ENCODE peak calls at places on chromosomes 13 and 19, in ten cellular contexts. One of them, this sample, is unnamed.

GRCh38 chr13:98890920-98891319 is 86.9 kb downstream of the DOCK9 start:
- DNase-seq in amniotic stem cell: no peak
- DNase-seq in CD8-positive, alpha-beta memory T cell: no peak
- DNase-seq in non-pigmented ciliary epithelial cell: no peak
- DNase-seq in NCI-H1092: no peak
- DNase-seq in GF-D8: no peak
- DNase-seq in left colon: no peak
- DNase-seq in lower leg skin: no peak
- DNase-seq in fibroblast of the aortic adventitia: no peak
- DNase-seq in heart left ventricle: no peak
- DNase-seq in this sample: no peak

GRCh38 chr13:98893361-98893760 is 84.5 kb downstream of the DOCK9 start:
- DNase-seq in heart left ventricle: no peak
- DNase-seq in left colon: no peak
- DNase-seq in fibroblast of the aortic adventitia: no peak
- DNase-seq in CD8-positive, alpha-beta memory T cell: no peak
- DNase-seq in non-pigmented ciliary epithelial cell: no peak
- DNase-seq in GF-D8: no peak
- DNase-seq in NCI-H1092: no peak
- DNase-seq in amniotic stem cell: no peak
- DNase-seq in lower leg skin: no peak
- DNase-seq in this sample: no peak

GRCh38 chr19:58356236-58356970 is 3.1 kb upstream of the A1BG start:
- DNase-seq in GF-D8: no peak
- DNase-seq in left colon: no peak
- DNase-seq in lower leg skin: no peak
- DNase-seq in non-pigmented ciliary epithelial cell: no peak
- DNase-seq in heart left ventricle: no peak
- DNase-seq in amniotic stem cell: no peak
- DNase-seq in fibroblast of the aortic adventitia: peak; percentile 10
- DNase-seq in CD8-positive, alpha-beta memory T cell: peak; percentile 64
- DNase-seq in NCI-H1092: no peak
- DNase-seq in this sample: no peak

GRCh38 chr13:95437561-95437960 is 115.0 kb upstream of the CLDN10 start:
- DNase-seq in GF-D8: no peak
- DNase-seq in NCI-H1092: no peak
- DNase-seq in CD8-positive, alpha-beta memory T cell: no peak
- DNase-seq in fibroblast of the aortic adventitia: no peak
- DNase-seq in amniotic stem cell: no peak
- DNase-seq in heart left ventricle: no peak
- DNase-seq in lower leg skin: no peak
- DNase-seq in left colon: no peak
- DNase-seq in non-pigmented ciliary epithelial cell: no peak
- DNase-seq in this sample: no peak

GRCh38 chr19:48325265-48325910 is at the start of gene EMP3:
- DNase-seq in fibroblast of the aortic adventitia: peak; percentile 95
- DNase-seq in non-pigmented ciliary epithelial cell: peak; percentile 72
- DNase-seq in CD8-positive, alpha-beta memory T cell: peak; percentile 86
- DNase-seq in NCI-H1092: no peak
- DNase-seq in amniotic stem cell: peak; percentile 86
- DNase-seq in lower leg skin: peak; percentile 96
- DNase-seq in heart left ventricle: peak; percentile 85
- DNase-seq in GF-D8: peak; percentile 50
- DNase-seq in left colon: peak; percentile 82
- DNase-seq in this sample: peak; percentile 71

GRCh38 chr19:8635422-8635821 is 5.0 kb downstream of the NFILZ start:
- DNase-seq in non-pigmented ciliary epithelial cell: no peak
- DNase-seq in NCI-H1092: no peak
- DNase-seq in amniotic stem cell: no peak
- DNase-seq in GF-D8: no peak
- DNase-seq in left colon: no peak
- DNase-seq in heart left ventricle: no peak
- DNase-seq in CD8-positive, alpha-beta memory T cell: no peak
- DNase-seq in lower leg skin: no peak
- DNase-seq in fibroblast of the aortic adventitia: no peak
- DNase-seq in this sample: no peak

GRCh38 chr13:35471466-35472307 is 4.8 kb downstream of the MAB21L1 start:
- DNase-seq in lower leg skin: no peak
- DNase-seq in amniotic stem cell: no peak
- DNase-seq in fibroblast of the aortic adventitia: peak; percentile 49
- DNase-seq in CD8-positive, alpha-beta memory T cell: no peak
- DNase-seq in heart left ventricle: no peak
- DNase-seq in NCI-H1092: no peak
- DNase-seq in left colon: no peak
- DNase-seq in GF-D8: no peak
- DNase-seq in non-pigmented ciliary epithelial cell: no peak
- DNase-seq in this sample: no peak

GRCh38 chr13:62357887-62358645 is 942.4 kb upstream of the PCDH20 start:
- DNase-seq in CD8-positive, alpha-beta memory T cell: no peak
- DNase-seq in heart left ventricle: no peak
- DNase-seq in amniotic stem cell: peak; percentile 42
- DNase-seq in left colon: no peak
- DNase-seq in GF-D8: no peak
- DNase-seq in fibroblast of the aortic adventitia: no peak
- DNase-seq in lower leg skin: no peak
- DNase-seq in non-pigmented ciliary epithelial cell: peak; percentile 9
- DNase-seq in NCI-H1092: no peak
- DNase-seq in this sample: peak; percentile 48

GRCh38 chr13:105996391-105997028 is 539.0 kb downstream of the EFNB2 start:
- DNase-seq in heart left ventricle: no peak
- DNase-seq in non-pigmented ciliary epithelial cell: no peak
- DNase-seq in GF-D8: no peak
- DNase-seq in amniotic stem cell: no peak
- DNase-seq in lower leg skin: no peak
- DNase-seq in NCI-H1092: no peak
- DNase-seq in left colon: no peak
- DNase-seq in fibroblast of the aortic adventitia: no peak
- DNase-seq in CD8-positive, alpha-beta memory T cell: no peak
- DNase-seq in this sample: no peak

GRCh38 chr19:40716031-40716654 is 543 bp downstream of the COQ8B start:
- DNase-seq in GF-D8: no peak
- DNase-seq in fibroblast of the aortic adventitia: no peak
- DNase-seq in NCI-H1092: no peak
- DNase-seq in left colon: peak; percentile 52
- DNase-seq in CD8-positive, alpha-beta memory T cell: peak; percentile 40
- DNase-seq in non-pigmented ciliary epithelial cell: peak; percentile 79
- DNase-seq in lower leg skin: no peak
- DNase-seq in heart left ventricle: no peak
- DNase-seq in amniotic stem cell: peak; percentile 89
- DNase-seq in this sample: no peak

GRCh38 chr19:58261600-58261967 is 17.2 kb upstream of the ZNF8 start:
- DNase-seq in amniotic stem cell: no peak
- DNase-seq in left colon: no peak
- DNase-seq in CD8-positive, alpha-beta memory T cell: no peak
- DNase-seq in non-pigmented ciliary epithelial cell: no peak
- DNase-seq in lower leg skin: no peak
- DNase-seq in fibroblast of the aortic adventitia: no peak
- DNase-seq in heart left ventricle: no peak
- DNase-seq in NCI-H1092: no peak
- DNase-seq in GF-D8: no peak
- DNase-seq in this sample: no peak

GRCh38 chr19:14085309-14085995 is at the start of gene C19orf67:
- DNase-seq in CD8-positive, alpha-beta memory T cell: no peak
- DNase-seq in NCI-H1092: no peak
- DNase-seq in heart left ventricle: no peak
- DNase-seq in non-pigmented ciliary epithelial cell: no peak
- DNase-seq in lower leg skin: no peak
- DNase-seq in GF-D8: no peak
- DNase-seq in left colon: no peak
- DNase-seq in fibroblast of the aortic adventitia: no peak
- DNase-seq in amniotic stem cell: no peak
- DNase-seq in this sample: no peak

GRCh38 chr13:41515491-41516139 is 58.3 kb downstream of the RGCC start:
- DNase-seq in fibroblast of the aortic adventitia: no peak
- DNase-seq in GF-D8: no peak
- DNase-seq in lower leg skin: peak; percentile 82
- DNase-seq in amniotic stem cell: no peak
- DNase-seq in non-pigmented ciliary epithelial cell: no peak
- DNase-seq in NCI-H1092: no peak
- DNase-seq in CD8-positive, alpha-beta memory T cell: no peak
- DNase-seq in left colon: peak; percentile 45
- DNase-seq in heart left ventricle: no peak
- DNase-seq in this sample: no peak

GRCh38 chr19:17513801-17514200 is 2.4 kb downstream of the PGLS start:
- DNase-seq in CD8-positive, alpha-beta memory T cell: no peak
- DNase-seq in non-pigmented ciliary epithelial cell: no peak
- DNase-seq in amniotic stem cell: no peak
- DNase-seq in NCI-H1092: no peak
- DNase-seq in fibroblast of the aortic adventitia: no peak
- DNase-seq in heart left ventricle: no peak
- DNase-seq in GF-D8: peak; percentile 42
- DNase-seq in left colon: no peak
- DNase-seq in lower leg skin: no peak
- DNase-seq in this sample: no peak

GRCh38 chr19:45276284-45276687 is 25.2 kb downstream of the MARK4 start:
- DNase-seq in non-pigmented ciliary epithelial cell: no peak
- DNase-seq in fibroblast of the aortic adventitia: no peak
- DNase-seq in amniotic stem cell: no peak
- DNase-seq in left colon: no peak
- DNase-seq in heart left ventricle: no peak
- DNase-seq in GF-D8: no peak
- DNase-seq in lower leg skin: no peak
- DNase-seq in CD8-positive, alpha-beta memory T cell: no peak
- DNase-seq in NCI-H1092: peak; percentile 24
- DNase-seq in this sample: no peak

GRCh38 chr13:27007166-27007565 is 164.4 kb downstream of the USP12 start:
- DNase-seq in GF-D8: no peak
- DNase-seq in non-pigmented ciliary epithelial cell: no peak
- DNase-seq in CD8-positive, alpha-beta memory T cell: no peak
- DNase-seq in left colon: no peak
- DNase-seq in amniotic stem cell: no peak
- DNase-seq in lower leg skin: peak; percentile 82
- DNase-seq in fibroblast of the aortic adventitia: no peak
- DNase-seq in heart left ventricle: no peak
- DNase-seq in NCI-H1092: peak; percentile 76
- DNase-seq in this sample: no peak

GRCh38 chr13:79307866-79308298 is 98.2 kb downstream of the RBM26 start:
- DNase-seq in NCI-H1092: no peak
- DNase-seq in amniotic stem cell: no peak
- DNase-seq in heart left ventricle: no peak
- DNase-seq in fibroblast of the aortic adventitia: peak; percentile 23
- DNase-seq in left colon: no peak
- DNase-seq in lower leg skin: no peak
- DNase-seq in CD8-positive, alpha-beta memory T cell: no peak
- DNase-seq in GF-D8: no peak
- DNase-seq in non-pigmented ciliary epithelial cell: peak; percentile 18
- DNase-seq in this sample: no peak

GRCh38 chr19:17121736-17122293 is 46.2 kb downstream of the MYO9B start:
- DNase-seq in amniotic stem cell: no peak
- DNase-seq in NCI-H1092: no peak
- DNase-seq in heart left ventricle: no peak
- DNase-seq in GF-D8: no peak
- DNase-seq in left colon: no peak
- DNase-seq in CD8-positive, alpha-beta memory T cell: no peak
- DNase-seq in lower leg skin: no peak
- DNase-seq in non-pigmented ciliary epithelial cell: no peak
- DNase-seq in fibroblast of the aortic adventitia: peak; percentile 97
- DNase-seq in this sample: peak; percentile 69

GRCh38 chr19:10155834-10156233 is 36.1 kb upstream of the EIF3G start:
- DNase-seq in left colon: no peak
- DNase-seq in lower leg skin: no peak
- DNase-seq in amniotic stem cell: no peak
- DNase-seq in heart left ventricle: no peak
- DNase-seq in NCI-H1092: no peak
- DNase-seq in CD8-positive, alpha-beta memory T cell: no peak
- DNase-seq in fibroblast of the aortic adventitia: peak; percentile 25
- DNase-seq in non-pigmented ciliary epithelial cell: no peak
- DNase-seq in GF-D8: no peak
- DNase-seq in this sample: no peak

GRCh38 chr13:112775791-112776279 is 86.0 kb downstream of the ATP11A start:
- DNase-seq in fibroblast of the aortic adventitia: no peak
- DNase-seq in GF-D8: no peak
- DNase-seq in left colon: no peak
- DNase-seq in amniotic stem cell: no peak
- DNase-seq in non-pigmented ciliary epithelial cell: no peak
- DNase-seq in NCI-H1092: no peak
- DNase-seq in lower leg skin: peak; percentile 78
- DNase-seq in CD8-positive, alpha-beta memory T cell: no peak
- DNase-seq in heart left ventricle: no peak
- DNase-seq in this sample: no peak

GRCh38 chr13:41222259-41222852 is 28.0 kb upstream of the KBTBD7 start:
- DNase-seq in lower leg skin: no peak
- DNase-seq in GF-D8: peak; percentile 39
- DNase-seq in CD8-positive, alpha-beta memory T cell: peak; percentile 49
- DNase-seq in amniotic stem cell: no peak
- DNase-seq in fibroblast of the aortic adventitia: peak; percentile 71
- DNase-seq in non-pigmented ciliary epithelial cell: no peak
- DNase-seq in left colon: peak; percentile 30
- DNase-seq in heart left ventricle: peak; percentile 19
- DNase-seq in NCI-H1092: peak; percentile 10
- DNase-seq in this sample: peak; percentile 22

GRCh38 chr13:113537205-113537604 is 46.7 kb upstream of the DCUN1D2 start:
- DNase-seq in CD8-positive, alpha-beta memory T cell: no peak
- DNase-seq in non-pigmented ciliary epithelial cell: no peak
- DNase-seq in GF-D8: no peak
- DNase-seq in lower leg skin: peak; percentile 37
- DNase-seq in amniotic stem cell: no peak
- DNase-seq in left colon: no peak
- DNase-seq in heart left ventricle: no peak
- DNase-seq in fibroblast of the aortic adventitia: no peak
- DNase-seq in NCI-H1092: no peak
- DNase-seq in this sample: no peak

GRCh38 chr13:113584870-113585671 is 518 bp downstream of the TFDP1 start:
- DNase-seq in lower leg skin: peak; percentile 80
- DNase-seq in fibroblast of the aortic adventitia: no peak
- DNase-seq in NCI-H1092: no peak
- DNase-seq in CD8-positive, alpha-beta memory T cell: peak; percentile 11
- DNase-seq in GF-D8: no peak
- DNase-seq in left colon: no peak
- DNase-seq in amniotic stem cell: no peak
- DNase-seq in heart left ventricle: peak; percentile 7
- DNase-seq in non-pigmented ciliary epithelial cell: no peak
- DNase-seq in this sample: no peak

GRCh38 chr13:39811051-39811450 is 155.6 kb downstream of the COG6 start:
- DNase-seq in CD8-positive, alpha-beta memory T cell: no peak
- DNase-seq in amniotic stem cell: no peak
- DNase-seq in non-pigmented ciliary epithelial cell: no peak
- DNase-seq in heart left ventricle: no peak
- DNase-seq in lower leg skin: no peak
- DNase-seq in NCI-H1092: no peak
- DNase-seq in GF-D8: peak; percentile 13
- DNase-seq in left colon: no peak
- DNase-seq in fibroblast of the aortic adventitia: no peak
- DNase-seq in this sample: no peak

GRCh38 chr13:98141938-98142426 is 912 bp upstream of the FARP1 start:
- DNase-seq in CD8-positive, alpha-beta memory T cell: no peak
- DNase-seq in GF-D8: no peak
- DNase-seq in lower leg skin: peak; percentile 87
- DNase-seq in left colon: no peak
- DNase-seq in amniotic stem cell: no peak
- DNase-seq in fibroblast of the aortic adventitia: no peak
- DNase-seq in NCI-H1092: no peak
- DNase-seq in non-pigmented ciliary epithelial cell: no peak
- DNase-seq in heart left ventricle: peak; percentile 26
- DNase-seq in this sample: no peak

GRCh38 chr19:47183579-47183978 is 47.4 kb downstream of the BBC3 start:
- DNase-seq in lower leg skin: no peak
- DNase-seq in NCI-H1092: no peak
- DNase-seq in GF-D8: no peak
- DNase-seq in fibroblast of the aortic adventitia: no peak
- DNase-seq in CD8-positive, alpha-beta memory T cell: no peak
- DNase-seq in left colon: no peak
- DNase-seq in amniotic stem cell: no peak
- DNase-seq in non-pigmented ciliary epithelial cell: no peak
- DNase-seq in heart left ventricle: no peak
- DNase-seq in this sample: no peak

This sample was measured in astrocyte of the cerebellum.